ENCODE peak calls at places on chromosomes 3 and 15, in seven cellular contexts. E is breast epithelium, N is heart left ventricle, H is adrenal gland, X is heart right ventricle, O is sigmoid colon, P is SK-N-SH. Y is an unnamed sample. For H3K4me1, the result is how much of the 10 kb centered on the place peaks cover.

GRCh38 chr15:57685719-57686118 is 20.8 kb upstream of the POLR2M start:
- DNase-seq in E (no peak), N (no peak), H (peak), X (no peak), O (no peak), P (no peak), Y (no peak)

GRCh38 chr3:155064920-155065319 is 15.2 kb upstream of the MME start:
- DNase-seq in E (no peak), N (no peak), H (no peak), X (no peak), O (no peak), P (no peak), Y (no peak)

GRCh38 chr3:183435701-183436100 is 7.3 kb upstream of the MCF2L2 start:
- DNase-seq in E (no peak), N (no peak), H (peak), X (no peak), O (no peak), P (no peak), Y (no peak)

GRCh38 chr3:143171656-143172055 is 52.1 kb downstream of the CHST2 start:
- DNase-seq in E (no peak), N (no peak), H (no peak), X (no peak), O (no peak), P (no peak), Y (no peak)

GRCh38 chr3:149473991-149474819 is at the start of gene TM4SF4:
- DNase-seq in E (no peak), N (no peak), H (no peak), X (no peak), O (no peak), P (no peak), Y (no peak)

GRCh38 chr15:58077427-58077826 is 11.9 kb upstream of the ALDH1A2 start:
- DNase-seq in E (no peak), N (no peak), H (no peak), X (no peak), O (no peak), P (no peak), Y (no peak)

GRCh38 chr15:73885954-73886700 is 12.8 kb downstream of the TBC1D21 start:
- DNase-seq in E (no peak), N (no peak), H (no peak), X (no peak), O (no peak), P (no peak), Y (no peak)

GRCh38 chr3:127134887-127135240 is 58.1 kb upstream of the PRR23E start:
- DNase-seq in E (no peak), N (no peak), H (no peak), X (no peak), O (no peak), P (no peak), Y (no peak)

GRCh38 chr3:138082992-138083386 is 32.4 kb downstream of the DZIP1L start:
- DNase-seq in E (no peak), N (no peak), H (no peak), X (no peak), O (no peak), P (no peak), Y (no peak)

GRCh38 chr15:75348034-75348562 is 1.3 kb downstream of the NEIL1 start:
- DNase-seq in E (no peak), N (peak), H (no peak), X (no peak), O (no peak), P (peak), Y (no peak)

GRCh38 chr15:70238917-70239316 is 141.2 kb upstream of the TLE3 start:
- DNase-seq in E (no peak), N (no peak), H (no peak), X (no peak), O (peak), P (no peak), Y (no peak)

GRCh38 chr3:122298239-122298638 is 26.8 kb upstream of the CSTA start:
- DNase-seq in E (no peak), N (no peak), H (no peak), X (no peak), O (no peak), P (no peak), Y (no peak)

GRCh38 chr15:45402955-45403892 is 24.9 kb upstream of the GATM start:
- DNase-seq in E (peak), N (peak), H (peak), X (peak), O (peak), P (peak), Y (no peak)

GRCh38 chr3:192060160-192060783 is 599.3 kb downstream of the PYDC2 start:
- DNase-seq in E (no peak), N (no peak), H (no peak), X (no peak), O (no peak), P (no peak), Y (no peak)

GRCh38 chr15:98681061-98681460 is 32.7 kb downstream of the IGF1R start:
- DNase-seq in E (no peak), N (no peak), H (no peak), X (no peak), O (no peak), P (no peak), Y (no peak)

GRCh38 chr15:98678484-98678883 is 30.1 kb downstream of the IGF1R start:
- DNase-seq in E (no peak), N (no peak), H (no peak), X (no peak), O (no peak), P (no peak), Y (no peak)

GRCh38 chr15:98674336-98674735 is 26.0 kb downstream of the IGF1R start:
- DNase-seq in E (no peak), N (no peak), H (peak), X (no peak), O (no peak), P (no peak), Y (no peak)

GRCh38 chr15:98676586-98677270 is 28.4 kb downstream of the IGF1R start:
- DNase-seq in E (no peak), N (no peak), H (peak), X (no peak), O (no peak), P (no peak), Y (no peak)

DNA sequence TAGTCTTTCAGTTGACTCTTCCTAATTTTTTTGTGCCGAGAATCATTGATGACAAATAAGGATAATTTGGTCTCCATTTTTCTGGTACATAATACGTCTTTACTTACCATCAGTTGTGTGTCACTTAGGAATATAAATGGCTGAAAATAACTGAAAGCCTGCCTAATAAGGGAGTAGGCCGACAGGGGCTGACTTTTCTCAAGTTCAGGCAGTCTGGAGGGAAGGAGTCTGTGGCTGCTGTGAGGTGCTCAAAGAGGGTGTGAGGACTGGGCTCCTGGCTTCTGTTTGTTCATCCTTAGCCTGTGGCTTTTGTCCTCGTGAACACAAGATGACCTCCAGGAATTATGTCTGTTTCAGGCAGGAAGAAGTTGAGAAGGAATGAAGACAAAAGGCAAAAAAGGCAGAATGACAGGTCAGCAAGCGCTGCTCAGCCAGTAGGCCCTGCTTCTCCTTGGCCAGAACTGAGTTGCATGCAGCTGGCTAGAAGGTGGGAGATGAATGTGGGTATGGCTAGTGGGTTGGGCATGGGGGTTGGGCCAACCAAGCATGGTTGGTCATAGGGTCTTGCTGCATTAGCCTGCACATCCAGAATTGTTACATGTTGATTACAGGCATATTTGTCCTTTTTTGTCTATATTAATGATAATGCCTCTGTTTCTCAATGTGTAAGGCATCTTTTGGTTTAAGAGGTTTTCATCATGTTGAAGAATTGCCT is 29.2 kb downstream of the IGF1R start:
- DNase-seq in E (no peak), N (no peak), H (no peak), X (no peak), O (no peak), P (no peak), Y (no peak)
- H3K4me1 ChIP-seq in E (under half), N (under half), H (under half), X (under half), O (under half), P (under half), Y (under half)

DNA sequence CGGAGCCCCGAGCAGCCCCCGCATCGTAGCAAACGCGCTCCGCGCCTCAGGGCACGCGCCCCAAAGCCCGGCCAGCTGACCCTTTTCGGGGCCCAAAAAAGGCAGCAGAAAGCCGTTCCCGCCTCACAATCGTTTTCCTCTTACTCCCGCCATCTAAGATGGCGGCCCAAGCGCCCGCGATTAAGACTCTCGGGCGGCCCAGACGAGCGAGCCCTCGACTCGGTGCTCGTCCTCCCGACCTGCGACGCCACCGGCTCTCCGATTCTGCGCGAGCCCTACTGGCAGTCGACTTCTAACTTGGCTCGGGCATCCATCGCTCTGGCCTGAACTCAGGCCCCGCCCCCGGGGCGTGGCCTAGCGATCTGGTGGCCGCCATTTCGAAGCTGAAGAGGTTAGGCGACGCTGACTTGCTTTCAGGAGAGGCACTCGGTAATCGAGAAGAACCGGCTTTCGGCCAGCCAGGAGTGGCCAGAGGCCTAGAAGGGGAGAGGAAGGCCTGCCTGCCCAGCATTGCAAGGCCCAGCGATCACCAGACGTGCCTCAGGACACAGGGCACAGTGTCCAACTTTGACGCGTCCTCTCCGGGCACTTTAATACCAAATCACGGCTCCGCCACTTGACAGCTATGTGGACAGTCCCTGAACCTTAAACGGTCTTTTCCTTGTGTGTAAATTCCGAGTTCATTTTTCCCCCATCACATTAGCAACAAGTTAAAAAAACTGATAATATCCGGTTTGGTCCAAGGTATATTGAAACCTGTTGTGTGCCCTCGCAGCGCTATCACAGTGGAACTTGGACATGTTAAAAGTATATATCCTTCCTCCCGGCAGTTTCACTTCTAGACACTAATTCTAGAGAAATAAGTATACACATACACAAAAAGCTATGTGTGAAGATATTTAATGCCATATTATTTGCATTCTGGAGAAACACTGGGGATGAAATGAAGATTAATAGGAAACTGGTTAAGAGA is at the start of gene RAF1:
- DNase-seq in E (peak), N (peak), H (peak), X (peak), O (peak), P (peak), Y (peak)
- TF ChIP-seq CTCF in E (peak), N (no peak), H (no peak), X (no peak), O (no peak), P (no peak), Y (peak)

DNA sequence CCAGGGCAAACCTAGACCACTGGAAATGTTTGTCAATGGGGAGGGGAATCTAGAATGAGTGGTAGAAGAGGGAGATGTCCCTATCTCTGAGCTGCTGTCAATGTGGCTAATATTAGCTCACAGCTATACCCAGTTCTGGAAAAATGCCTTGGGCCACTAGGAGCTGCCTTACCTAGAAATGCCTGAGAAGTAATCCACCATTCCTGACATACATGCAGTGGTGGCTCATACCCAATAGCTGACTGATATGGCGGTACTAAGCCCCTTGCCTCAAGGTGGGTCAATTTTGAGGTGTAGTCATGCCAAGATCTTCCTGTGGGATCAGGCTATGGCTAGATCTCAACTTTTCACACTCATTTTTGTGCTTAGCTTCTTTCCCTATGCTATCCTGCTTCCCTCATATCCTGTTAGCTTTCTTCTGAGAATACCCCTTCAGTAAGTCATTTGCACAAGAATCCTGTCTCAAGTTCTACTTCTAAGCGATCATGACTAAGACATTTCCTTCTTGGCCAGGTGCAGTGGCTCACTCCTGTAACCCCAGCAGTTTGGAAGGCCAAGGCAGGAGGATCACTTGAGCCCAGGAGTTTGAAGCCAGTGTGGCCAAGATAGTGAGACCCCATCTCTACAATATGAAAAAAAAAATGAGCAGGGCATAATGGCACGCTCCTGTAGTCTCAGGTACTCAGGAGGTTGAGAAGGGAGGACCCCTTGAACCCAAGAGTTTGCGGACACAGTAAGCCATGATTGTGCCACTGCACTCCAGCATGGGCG is 49.1 kb upstream of the RFX7 start:
- DNase-seq in E (no peak), N (no peak), H (no peak), X (no peak), O (no peak), P (no peak), Y (no peak)
- H3K4me3 ChIP-seq in E (no peak), N (no peak), H (no peak), X (no peak), O (no peak), P (no peak), Y (no peak)

GRCh38 chr3:48038971-48039481 is 22.8 kb upstream of the MAP4 start:
- DNase-seq in E (no peak), N (no peak), H (no peak), X (no peak), O (no peak), P (no peak), Y (no peak)
- H3K4me1 ChIP-seq in E (under half), N (under half), H (under half), X (under half), O (under half), P (under half), Y (under half)

DNA sequence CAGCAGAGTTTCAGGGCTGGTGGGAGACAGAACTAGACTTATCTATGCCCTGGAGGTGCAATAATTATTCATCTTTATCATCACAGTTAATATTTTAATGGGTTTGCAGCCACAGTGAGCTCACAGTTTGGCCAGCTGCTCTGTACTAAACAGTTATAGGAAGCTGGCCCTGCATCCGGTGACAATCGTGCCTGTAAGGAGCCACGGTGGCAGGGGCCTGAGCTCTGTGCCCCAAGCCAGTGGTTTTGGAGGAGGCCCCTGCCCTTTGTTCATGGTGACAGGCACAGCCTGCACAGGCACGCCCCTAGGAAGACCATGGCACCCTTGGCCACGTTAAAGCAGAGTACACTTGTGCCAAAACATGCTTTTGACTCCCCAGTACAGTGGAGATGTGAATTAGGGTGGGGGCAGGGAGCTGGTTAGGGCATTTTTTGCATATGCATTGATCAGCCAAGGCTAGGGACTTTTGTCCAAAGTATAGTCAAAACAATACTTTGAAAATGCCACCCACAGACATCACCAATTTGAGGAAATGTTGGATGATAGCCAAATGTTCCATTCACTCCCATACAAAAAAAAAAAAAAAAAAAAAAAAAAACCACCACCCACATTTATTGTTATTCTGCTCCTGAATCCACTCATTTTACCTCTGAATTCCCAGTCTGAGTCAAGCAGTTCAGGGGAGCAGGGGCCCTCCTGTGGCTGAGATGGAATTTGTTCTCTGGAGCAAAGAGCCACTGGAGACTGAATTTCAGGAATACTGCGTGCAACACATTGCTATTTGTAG is 3.4 kb upstream of the RFTN1 start:
- DNase-seq in E (no peak), N (peak), H (peak), X (no peak), O (no peak), P (peak), Y (no peak)
- TF ChIP-seq CTCF in E (no peak), N (peak), H (no peak), X (peak), O (peak), P (peak), Y (peak)